ENCODE peak calls at places on chromosome 21, in five cellular contexts. One of them, this sample, is unnamed.

GRCh38 chr21:42112857-42113256 is 41.7 kb downstream of the UMODL1 start:
- DNase-seq in activated CD4-positive, alpha-beta T cell treated with anti-CD3 and anti-CD28 coated beads, Interleukin-2, amount 50 U/mL, for 24 hours: no peak
- DNase-seq in Calu3: no peak
- DNase-seq in AG09309: no peak
- DNase-seq in left cardiac atrium: no peak
- DNase-seq in this sample: peak; percentile 48

GRCh38 chr21:8993943-8994639 is 1527.3 kb upstream of the TPTE start:
- DNase-seq in activated CD4-positive, alpha-beta T cell treated with anti-CD3 and anti-CD28 coated beads, Interleukin-2, amount 50 U/mL, for 24 hours: no peak
- DNase-seq in Calu3: peak; percentile 37
- DNase-seq in AG09309: no peak
- DNase-seq in left cardiac atrium: no peak
- DNase-seq in this sample: no peak

GRCh38 chr21:34807146-34807880 is 138.5 kb downstream of the CLIC6 start:
- DNase-seq in activated CD4-positive, alpha-beta T cell treated with anti-CD3 and anti-CD28 coated beads, Interleukin-2, amount 50 U/mL, for 24 hours: peak; percentile 65
- DNase-seq in Calu3: peak; percentile 51
- DNase-seq in AG09309: peak; percentile 77
- DNase-seq in left cardiac atrium: no peak
- DNase-seq in this sample: no peak

GRCh38 chr21:36654341-36654740 is 44.6 kb upstream of the SIM2 start:
- DNase-seq in activated CD4-positive, alpha-beta T cell treated with anti-CD3 and anti-CD28 coated beads, Interleukin-2, amount 50 U/mL, for 24 hours: no peak
- DNase-seq in Calu3: no peak
- DNase-seq in AG09309: no peak
- DNase-seq in left cardiac atrium: no peak
- DNase-seq in this sample: no peak

GRCh38 chr21:32424674-32425073 is 12.2 kb downstream of the EVA1C start:
- DNase-seq in activated CD4-positive, alpha-beta T cell treated with anti-CD3 and anti-CD28 coated beads, Interleukin-2, amount 50 U/mL, for 24 hours: no peak
- DNase-seq in Calu3: no peak
- DNase-seq in AG09309: no peak
- DNase-seq in left cardiac atrium: no peak
- DNase-seq in this sample: no peak

GRCh38 chr21:19523066-19523465 is 1119.5 kb upstream of the TMPRSS15 start:
- DNase-seq in activated CD4-positive, alpha-beta T cell treated with anti-CD3 and anti-CD28 coated beads, Interleukin-2, amount 50 U/mL, for 24 hours: no peak
- DNase-seq in Calu3: no peak
- DNase-seq in AG09309: no peak
- DNase-seq in left cardiac atrium: no peak
- DNase-seq in this sample: no peak

GRCh38 chr21:26719750-26720149 is 125.5 kb downstream of the ADAMTS1 start:
- DNase-seq in activated CD4-positive, alpha-beta T cell treated with anti-CD3 and anti-CD28 coated beads, Interleukin-2, amount 50 U/mL, for 24 hours: no peak
- DNase-seq in Calu3: no peak
- DNase-seq in AG09309: no peak
- DNase-seq in left cardiac atrium: peak; percentile 21
- DNase-seq in this sample: no peak

GRCh38 chr21:46045154-46045553 is 52.8 kb upstream of the COL6A2 start:
- DNase-seq in activated CD4-positive, alpha-beta T cell treated with anti-CD3 and anti-CD28 coated beads, Interleukin-2, amount 50 U/mL, for 24 hours: no peak
- DNase-seq in Calu3: no peak
- DNase-seq in AG09309: no peak
- DNase-seq in left cardiac atrium: no peak
- DNase-seq in this sample: no peak

GRCh38 chr21:28431527-28432200 is 561.0 kb downstream of the LTN1 start:
- DNase-seq in activated CD4-positive, alpha-beta T cell treated with anti-CD3 and anti-CD28 coated beads, Interleukin-2, amount 50 U/mL, for 24 hours: no peak
- DNase-seq in Calu3: no peak
- DNase-seq in AG09309: no peak
- DNase-seq in left cardiac atrium: no peak
- DNase-seq in this sample: no peak

GRCh38 chr21:37855568-37856391 is 60.5 kb downstream of the KCNJ6 start:
- DNase-seq in activated CD4-positive, alpha-beta T cell treated with anti-CD3 and anti-CD28 coated beads, Interleukin-2, amount 50 U/mL, for 24 hours: no peak
- DNase-seq in Calu3: no peak
- DNase-seq in AG09309: no peak
- DNase-seq in left cardiac atrium: no peak
- DNase-seq in this sample: no peak

GRCh38 chr21:46637952-46638746 is 2.7 kb downstream of the PRMT2 start:
- DNase-seq in activated CD4-positive, alpha-beta T cell treated with anti-CD3 and anti-CD28 coated beads, Interleukin-2, amount 50 U/mL, for 24 hours: no peak
- DNase-seq in Calu3: no peak
- DNase-seq in AG09309: no peak
- DNase-seq in left cardiac atrium: no peak
- DNase-seq in this sample: no peak

GRCh38 chr21:45244799-45245340 is 42.8 kb downstream of the POFUT2 start:
- DNase-seq in activated CD4-positive, alpha-beta T cell treated with anti-CD3 and anti-CD28 coated beads, Interleukin-2, amount 50 U/mL, for 24 hours: no peak
- DNase-seq in Calu3: no peak
- DNase-seq in AG09309: no peak
- DNase-seq in left cardiac atrium: no peak
- DNase-seq in this sample: no peak

GRCh38 chr21:16534408-16535099 is 804.8 kb downstream of the USP25 start:
- DNase-seq in activated CD4-positive, alpha-beta T cell treated with anti-CD3 and anti-CD28 coated beads, Interleukin-2, amount 50 U/mL, for 24 hours: no peak
- DNase-seq in Calu3: no peak
- DNase-seq in AG09309: peak; percentile 42
- DNase-seq in left cardiac atrium: peak; percentile 78
- DNase-seq in this sample: peak; percentile 64

This sample was measured in LNCaP clone FGC.